ENCODE peak calls at places on chromosomes 4 and X, in four cellular contexts. U, B, T and F are unnamed samples.

GRCh38 chr4:183326853-183327252 is 4.6 kb upstream of the CLDN24 start:
- DNase-seq in U (no peak), B (no peak), T (no peak), F (no peak)

GRCh38 chrX:22690116-22690515 is 309.6 kb upstream of the DDX53 start:
- DNase-seq in U (no peak), B (no peak), T (no peak), F (no peak)

GRCh38 chr4:174521800-174522182 is 497 bp downstream of the HPGD start:
- DNase-seq in U (no peak), B (no peak), T (no peak), F (no peak)

GRCh38 chrX:110454336-110454735 is 95.7 kb downstream of the RTL9 start:
- DNase-seq in U (no peak), B (no peak), T (no peak), F (no peak)

GRCh38 chrX:19888419-19888879 is 1.0 kb upstream of the SH3KBP1 start:
- DNase-seq in U (no peak), B (peak; percentile 59), T (no peak), F (no peak)

GRCh38 chr4:8109406-8110065 is 49.1 kb downstream of the ABLIM2 start:
- DNase-seq in U (no peak), B (no peak), T (no peak), F (no peak)

GRCh38 chrX:112654871-112655270 is 24.9 kb downstream of the LHFPL1 start:
- DNase-seq in U (no peak), B (no peak), T (no peak), F (no peak)

GRCh38 chrX:101210630-101211029 is 9.0 kb upstream of the DRP2 start:
- DNase-seq in U (no peak), B (no peak), T (no peak), F (no peak)

GRCh38 chrX:22124098-22124497 is 92.0 kb downstream of the PHEX start:
- DNase-seq in U (no peak), B (no peak), T (no peak), F (no peak)

GRCh38 chr4:712916-713632 is 7.4 kb downstream of the PCGF3 start:
- DNase-seq in U (no peak), B (no peak), T (no peak), F (no peak)

GRCh38 chrX:12894074-12894691 is 12.2 kb upstream of the TLR8 start:
- DNase-seq in U (peak; percentile 54), B (peak; percentile 53), T (no peak), F (peak; percentile 48)

GRCh38 chr4:109574931-109575804 is 15.1 kb downstream of the MCUB start:
- DNase-seq in U (no peak), B (no peak), T (no peak), F (peak; percentile 14)

GRCh38 chr4:156946508-156947197 is 24.9 kb downstream of the PDGFC start:
- DNase-seq in U (no peak), B (no peak), T (peak; percentile 98), F (no peak)